ENCODE peak calls at places on chromosome 3, in five cellular contexts. One of them, this sample, is unnamed.

GRCh38 chr3:62601238-62601856 is 228.0 kb upstream of the FEZF2 start:
- DNase-seq in kidney epithelial cell: no peak
- DNase-seq in AG04449: no peak
- DNase-seq in uterus: no peak
- DNase-seq in astrocyte of the spinal cord: peak; percentile 59
- DNase-seq in this sample: peak; percentile 91

GRCh38 chr3:81419196-81419595 is 342.2 kb downstream of the GBE1 start:
- DNase-seq in uterus: no peak
- DNase-seq in kidney epithelial cell: no peak
- DNase-seq in AG04449: no peak
- DNase-seq in astrocyte of the spinal cord: peak; percentile 39
- DNase-seq in this sample: no peak

GRCh38 chr3:101381809-101382208 is 61.4 kb upstream of the IMPG2 start:
- DNase-seq in kidney epithelial cell: no peak
- DNase-seq in astrocyte of the spinal cord: peak; percentile 55
- DNase-seq in uterus: no peak
- DNase-seq in AG04449: no peak
- DNase-seq in this sample: peak; percentile 27

GRCh38 chr3:13706451-13706850 is 157.5 kb downstream of the FBLN2 start:
- DNase-seq in uterus: no peak
- DNase-seq in kidney epithelial cell: no peak
- DNase-seq in astrocyte of the spinal cord: no peak
- DNase-seq in AG04449: no peak
- DNase-seq in this sample: no peak

GRCh38 chr3:7271631-7272030 is 410.7 kb downstream of the GRM7 start:
- DNase-seq in kidney epithelial cell: no peak
- DNase-seq in AG04449: no peak
- DNase-seq in astrocyte of the spinal cord: no peak
- DNase-seq in uterus: no peak
- DNase-seq in this sample: no peak

GRCh38 chr3:195060217-195060481 is 210.8 kb downstream of the XXYLT1 start:
- DNase-seq in uterus: no peak
- DNase-seq in kidney epithelial cell: no peak
- DNase-seq in astrocyte of the spinal cord: no peak
- DNase-seq in AG04449: no peak
- DNase-seq in this sample: no peak

GRCh38 chr3:61808526-61808925 is 247.2 kb downstream of the PTPRG start:
- DNase-seq in kidney epithelial cell: no peak
- DNase-seq in uterus: peak; percentile 68
- DNase-seq in astrocyte of the spinal cord: no peak
- DNase-seq in AG04449: no peak
- DNase-seq in this sample: no peak

GRCh38 chr3:45311953-45312795 is 76.2 kb upstream of the LARS2 start:
- DNase-seq in kidney epithelial cell: no peak
- DNase-seq in AG04449: no peak
- DNase-seq in astrocyte of the spinal cord: no peak
- DNase-seq in uterus: no peak
- DNase-seq in this sample: no peak

GRCh38 chr3:99753268-99753975 is 64.2 kb upstream of the CMSS1 start:
- DNase-seq in AG04449: no peak
- DNase-seq in kidney epithelial cell: peak; percentile 41
- DNase-seq in uterus: no peak
- DNase-seq in astrocyte of the spinal cord: peak; percentile 85
- DNase-seq in this sample: peak; percentile 78

GRCh38 chr3:20669184-20669583 is 483.2 kb upstream of the SGO1 start:
- DNase-seq in astrocyte of the spinal cord: no peak
- DNase-seq in AG04449: no peak
- DNase-seq in kidney epithelial cell: no peak
- DNase-seq in uterus: no peak
- DNase-seq in this sample: no peak

GRCh38 chr3:5400959-5401358 is 213.5 kb downstream of the EDEM1 start:
- DNase-seq in uterus: no peak
- DNase-seq in AG04449: no peak
- DNase-seq in kidney epithelial cell: no peak
- DNase-seq in astrocyte of the spinal cord: no peak
- DNase-seq in this sample: no peak

DNA sequence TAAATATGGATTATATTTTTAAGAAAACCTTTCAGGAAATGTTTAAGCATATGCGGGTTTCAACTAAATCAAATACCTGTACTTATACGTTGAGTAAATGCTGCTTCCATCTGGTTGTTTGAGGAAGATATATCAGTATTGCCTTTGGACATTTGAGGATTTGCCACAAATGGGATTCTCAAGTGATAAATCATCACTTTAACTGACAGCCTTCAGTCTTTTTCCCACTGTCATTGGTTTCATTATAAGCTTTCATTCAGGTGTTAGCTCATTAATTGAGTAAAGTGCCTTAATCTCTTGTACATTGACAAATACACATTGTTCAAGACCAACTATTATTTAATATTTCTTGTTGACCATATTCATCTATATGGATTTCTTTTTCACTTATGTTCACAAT is 217.2 kb downstream of the EDEM1 start:
- DNase-seq in astrocyte of the spinal cord: no peak
- DNase-seq in uterus: no peak
- DNase-seq in kidney epithelial cell: no peak
- DNase-seq in AG04449: no peak
- DNase-seq in this sample: no peak
- H3K4me3 ChIP-seq in astrocyte of the spinal cord: no peak overlapping the region
- H3K4me3 ChIP-seq in uterus: no peak overlapping the region
- H3K4me3 ChIP-seq in kidney epithelial cell: no peak overlapping the region
- H3K4me3 ChIP-seq in AG04449: no peak overlapping the region
- H3K4me3 ChIP-seq in this sample: no peak overlapping the region

GRCh38 chr3:167711439-167711838 is 23.3 kb downstream of the PDCD10 start:
- DNase-seq in kidney epithelial cell: no peak
- DNase-seq in astrocyte of the spinal cord: no peak
- DNase-seq in uterus: no peak
- DNase-seq in AG04449: no peak
- DNase-seq in this sample: no peak
- TF ChIP-seq CTCF in kidney epithelial cell: no peak
- TF ChIP-seq CTCF in astrocyte of the spinal cord: no peak
- TF ChIP-seq CTCF in uterus: no peak
- TF ChIP-seq CTCF in AG04449: no peak
- TF ChIP-seq CTCF in this sample: no peak

GRCh38 chr3:15903776-15904720 is 106.3 kb upstream of the ANKRD28 start:
- DNase-seq in AG04449: no peak
- DNase-seq in uterus: no peak
- DNase-seq in astrocyte of the spinal cord: no peak
- DNase-seq in kidney epithelial cell: no peak
- DNase-seq in this sample: no peak
- H3K4me3 ChIP-seq in AG04449: no peak overlapping the region
- H3K4me3 ChIP-seq in uterus: no peak overlapping the region
- H3K4me3 ChIP-seq in astrocyte of the spinal cord: no peak overlapping the region
- H3K4me3 ChIP-seq in kidney epithelial cell: no peak overlapping the region
- H3K4me3 ChIP-seq in this sample: no peak overlapping the region

DNA sequence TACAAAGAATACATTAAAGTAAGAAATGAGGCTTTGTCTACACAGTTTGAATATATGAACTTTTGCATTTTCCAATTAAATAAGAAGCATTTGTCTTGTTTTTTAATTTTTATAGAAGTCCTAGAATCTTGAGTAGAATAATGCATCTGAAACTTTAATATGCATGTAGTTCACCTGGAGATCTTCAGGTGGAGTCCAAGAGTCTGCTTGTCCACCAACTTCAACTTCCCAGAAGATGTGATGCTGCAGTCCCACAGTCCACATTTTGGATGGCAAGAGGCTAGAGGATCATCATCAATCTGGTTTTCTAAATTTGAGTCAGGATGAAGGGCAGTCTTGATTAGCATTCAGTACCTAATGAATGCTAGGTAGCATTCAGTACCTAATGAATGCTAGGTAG is 357.6 kb upstream of the SOX2 start:
- DNase-seq in uterus: no peak
- DNase-seq in kidney epithelial cell: no peak
- DNase-seq in AG04449: no peak
- DNase-seq in astrocyte of the spinal cord: no peak
- DNase-seq in this sample: no peak
- TF ChIP-seq CTCF in uterus: no peak
- TF ChIP-seq CTCF in kidney epithelial cell: no peak
- TF ChIP-seq CTCF in AG04449: no peak
- TF ChIP-seq CTCF in astrocyte of the spinal cord: no peak
- TF ChIP-seq CTCF in this sample: no peak

DNA sequence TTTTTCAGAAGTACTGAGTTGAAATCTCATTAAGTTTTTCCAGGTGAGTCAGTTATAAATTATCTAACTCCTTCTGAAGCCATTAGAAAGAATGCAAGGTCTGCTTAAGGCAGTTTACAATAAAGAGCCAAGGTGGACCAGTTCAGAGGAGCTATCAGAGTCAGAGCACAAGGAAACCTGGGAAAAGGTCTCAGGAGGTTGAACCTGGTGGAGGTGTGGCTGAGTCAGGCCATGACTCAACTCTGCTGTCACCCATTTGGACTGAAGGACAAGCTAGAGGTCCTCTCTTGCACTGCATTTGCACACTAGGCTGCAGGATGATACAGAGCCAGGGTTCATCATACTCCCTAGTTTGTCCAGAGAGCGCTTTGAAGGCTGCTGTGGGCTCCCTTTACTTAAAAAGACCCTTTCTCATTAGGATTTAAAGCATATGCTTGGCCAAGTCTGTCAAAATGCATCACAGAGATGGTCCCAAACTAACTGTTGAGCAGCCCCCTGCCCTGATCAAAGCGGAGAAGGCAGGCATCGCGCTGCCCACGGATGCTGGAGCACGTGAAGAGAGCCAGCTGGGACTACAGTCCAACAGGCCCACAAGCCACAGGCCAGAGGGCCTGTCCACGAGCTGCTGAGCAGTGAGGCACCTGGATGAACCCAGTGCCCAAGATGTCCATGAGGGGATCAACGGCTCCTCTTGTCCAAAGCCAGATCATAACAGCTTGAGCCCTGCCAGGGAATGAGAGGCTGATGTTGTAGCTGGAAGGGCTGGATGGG is 26.0 kb upstream of the MRPS22 start:
- DNase-seq in kidney epithelial cell: no peak
- DNase-seq in uterus: no peak
- DNase-seq in AG04449: no peak
- DNase-seq in astrocyte of the spinal cord: no peak
- DNase-seq in this sample: no peak
- H3K4me3 ChIP-seq in kidney epithelial cell: no peak overlapping the region
- H3K4me3 ChIP-seq in uterus: no peak overlapping the region
- H3K4me3 ChIP-seq in AG04449: no peak overlapping the region
- H3K4me3 ChIP-seq in astrocyte of the spinal cord: no peak overlapping the region
- H3K4me3 ChIP-seq in this sample: no peak overlapping the region

GRCh38 chr3:33067484-33067883 is 29.5 kb downstream of the GLB1 start:
- DNase-seq in kidney epithelial cell: no peak
- DNase-seq in astrocyte of the spinal cord: peak; percentile 27
- DNase-seq in AG04449: no peak
- DNase-seq in uterus: no peak
- DNase-seq in this sample: peak; percentile 54

GRCh38 chr3:33063651-33064051 is 33.3 kb downstream of the GLB1 start:
- DNase-seq in AG04449: no peak
- DNase-seq in kidney epithelial cell: no peak
- DNase-seq in astrocyte of the spinal cord: no peak
- DNase-seq in uterus: no peak
- DNase-seq in this sample: peak; percentile 72

GRCh38 chr3:33062814-33063346 is 34.1 kb downstream of the GLB1 start:
- DNase-seq in uterus: no peak
- DNase-seq in AG04449: no peak
- DNase-seq in kidney epithelial cell: no peak
- DNase-seq in astrocyte of the spinal cord: no peak
- DNase-seq in this sample: no peak

GRCh38 chr3:33061782-33062181 is 35.2 kb downstream of the GLB1 start:
- DNase-seq in kidney epithelial cell: no peak
- DNase-seq in uterus: no peak
- DNase-seq in AG04449: peak; percentile 34
- DNase-seq in astrocyte of the spinal cord: peak; percentile 55
- DNase-seq in this sample: peak; percentile 69

GRCh38 chr3:33064929-33065328 is 32.0 kb downstream of the GLB1 start:
- DNase-seq in astrocyte of the spinal cord: no peak
- DNase-seq in AG04449: no peak
- DNase-seq in kidney epithelial cell: no peak
- DNase-seq in uterus: no peak
- DNase-seq in this sample: no peak
- TF ChIP-seq CTCF in astrocyte of the spinal cord: no peak
- TF ChIP-seq CTCF in AG04449: no peak
- TF ChIP-seq CTCF in kidney epithelial cell: no peak
- TF ChIP-seq CTCF in uterus: no peak
- TF ChIP-seq CTCF in this sample: no peak

GRCh38 chr3:150130404-150131100 is 159.9 kb upstream of the PFN2 start:
- DNase-seq in uterus: no peak
- DNase-seq in astrocyte of the spinal cord: no peak
- DNase-seq in AG04449: no peak
- DNase-seq in kidney epithelial cell: no peak
- DNase-seq in this sample: no peak
- H3K4me3 ChIP-seq in uterus: no peak overlapping the region
- H3K4me3 ChIP-seq in astrocyte of the spinal cord: no peak overlapping the region
- H3K4me3 ChIP-seq in AG04449: no peak overlapping the region
- H3K4me3 ChIP-seq in kidney epithelial cell: no peak overlapping the region
- H3K4me3 ChIP-seq in this sample: no peak overlapping the region

GRCh38 chr3:50611464-50612233 is at the start of gene CISH:
- DNase-seq in kidney epithelial cell: no peak
- DNase-seq in AG04449: no peak
- DNase-seq in uterus: peak; percentile 97
- DNase-seq in astrocyte of the spinal cord: peak; percentile 93
- DNase-seq in this sample: no peak
- TF ChIP-seq CTCF in kidney epithelial cell: peak; percentile 63
- TF ChIP-seq CTCF in AG04449: peak; percentile 71
- TF ChIP-seq CTCF in uterus: peak; percentile 8
- TF ChIP-seq CTCF in astrocyte of the spinal cord: peak; percentile 63
- TF ChIP-seq CTCF in this sample: peak; percentile 48

GRCh38 chr3:42002790-42003189 is 40.9 kb upstream of the ULK4 start:
- DNase-seq in AG04449: no peak
- DNase-seq in uterus: no peak
- DNase-seq in astrocyte of the spinal cord: no peak
- DNase-seq in kidney epithelial cell: no peak
- DNase-seq in this sample: no peak

GRCh38 chr3:42001777-42002176 is 39.9 kb upstream of the ULK4 start:
- DNase-seq in astrocyte of the spinal cord: no peak
- DNase-seq in kidney epithelial cell: no peak
- DNase-seq in uterus: no peak
- DNase-seq in AG04449: no peak
- DNase-seq in this sample: no peak

GRCh38 chr3:41997702-41998551 is 36.0 kb upstream of the ULK4 start:
- DNase-seq in uterus: no peak
- DNase-seq in AG04449: no peak
- DNase-seq in kidney epithelial cell: no peak
- DNase-seq in astrocyte of the spinal cord: no peak
- DNase-seq in this sample: no peak
- H3K4me3 ChIP-seq in uterus: no peak overlapping the region
- H3K4me3 ChIP-seq in AG04449: no peak overlapping the region
- H3K4me3 ChIP-seq in kidney epithelial cell: no peak overlapping the region
- H3K4me3 ChIP-seq in astrocyte of the spinal cord: no peak overlapping the region
- H3K4me3 ChIP-seq in this sample: no peak overlapping the region

GRCh38 chr3:134338201-134338512 is 36.1 kb downstream of the AMOTL2 start:
- DNase-seq in AG04449: no peak
- DNase-seq in uterus: no peak
- DNase-seq in astrocyte of the spinal cord: no peak
- DNase-seq in kidney epithelial cell: no peak
- DNase-seq in this sample: no peak
- TF ChIP-seq CTCF in AG04449: no peak
- TF ChIP-seq CTCF in uterus: no peak
- TF ChIP-seq CTCF in astrocyte of the spinal cord: no peak
- TF ChIP-seq CTCF in kidney epithelial cell: no peak
- TF ChIP-seq CTCF in this sample: no peak